ENCODE peak calls at places on chromosomes 2 and 18, in four cellular contexts. S is Calu3, J is HTR-8/SVneo, M is IMR-90. N is an unnamed sample.

GRCh38 chr2:181252248-181253148 is 204.7 kb upstream of the ITGA4 start:
- DNase-seq in S (no peak), J (no peak), M (no peak), N (no peak)

GRCh38 chr2:237533668-237534138 is 32.7 kb upstream of the PRLH start:
- DNase-seq in S (no peak), J (no peak), M (no peak), N (no peak)

GRCh38 chr2:127173073-127173472 is 47.0 kb downstream of the CYP27C1 start:
- DNase-seq in S (no peak), J (no peak), M (peak), N (no peak)

GRCh38 chr2:101622633-101623521 is 74.6 kb upstream of the MAP4K4 start:
- DNase-seq in S (no peak), J (no peak), M (no peak), N (no peak)

GRCh38 chr18:33751613-33752221 is 173.7 kb downstream of the ASXL3 start:
- DNase-seq in S (no peak), J (no peak), M (peak), N (no peak)

GRCh38 chr2:236554629-236555282 is 14.9 kb upstream of the ACKR3 start:
- DNase-seq in S (no peak), J (no peak), M (no peak), N (no peak)

GRCh38 chr2:3727397-3728045 is 24.1 kb downstream of the DCDC2C start:
- DNase-seq in S (no peak), J (no peak), M (no peak), N (no peak)

GRCh38 chr18:79588636-79589481 is 90.7 kb upstream of the CTDP1 start:
- DNase-seq in S (no peak), J (no peak), M (peak), N (peak)

GRCh38 chr2:39772086-39772811 is 6.8 kb downstream of the THUMPD2 start:
- DNase-seq in S (no peak), J (no peak), M (peak), N (no peak)

GRCh38 chr2:238655974-238656722 is 191.7 kb upstream of the TWIST2 start:
- DNase-seq in S (no peak), J (no peak), M (no peak), N (no peak)

N was measured in cerebellum.